ENCODE peak calls at places on chromosomes 7 and 10, in six cellular contexts. One of them, this sample, is unnamed.

GRCh38 chr10:29023678-29024077 is 265.2 kb upstream of the LYZL1 start:
- DNase-seq in HT-29: no peak
- DNase-seq in NCI-H1436: no peak
- DNase-seq in amniotic stem cell: no peak
- DNase-seq in NCI-H510A: no peak
- DNase-seq in endothelial cell: no peak
- DNase-seq in this sample: no peak

GRCh38 chr7:76343294-76343930 is 15.4 kb downstream of the YWHAG start:
- DNase-seq in NCI-H1436: no peak
- DNase-seq in HT-29: no peak
- DNase-seq in amniotic stem cell: no peak
- DNase-seq in NCI-H510A: no peak
- DNase-seq in endothelial cell: no peak
- DNase-seq in this sample: no peak

GRCh38 chr10:113844091-113844490 is 9.8 kb downstream of the DCLRE1A start:
- DNase-seq in NCI-H1436: no peak
- DNase-seq in NCI-H510A: peak; percentile 48
- DNase-seq in endothelial cell: no peak
- DNase-seq in HT-29: peak; percentile 7
- DNase-seq in amniotic stem cell: no peak
- DNase-seq in this sample: no peak

GRCh38 chr10:78925800-78926319 is 142.9 kb upstream of the ZMIZ1 start:
- DNase-seq in NCI-H1436: no peak
- DNase-seq in NCI-H510A: no peak
- DNase-seq in amniotic stem cell: peak; percentile 75
- DNase-seq in endothelial cell: no peak
- DNase-seq in HT-29: peak; percentile 45
- DNase-seq in this sample: no peak

GRCh38 chr7:23000597-23001360 is 13.2 kb downstream of the HYCC1 start:
- DNase-seq in NCI-H510A: no peak
- DNase-seq in HT-29: no peak
- DNase-seq in NCI-H1436: no peak
- DNase-seq in endothelial cell: no peak
- DNase-seq in amniotic stem cell: no peak
- DNase-seq in this sample: no peak

GRCh38 chr10:109957092-109957797 is 33.9 kb upstream of the XPNPEP1 start:
- DNase-seq in NCI-H510A: no peak
- DNase-seq in endothelial cell: no peak
- DNase-seq in HT-29: no peak
- DNase-seq in NCI-H1436: no peak
- DNase-seq in amniotic stem cell: no peak
- DNase-seq in this sample: no peak

GRCh38 chr10:28139138-28139537 is 140.3 kb upstream of the ODAD2 start:
- DNase-seq in NCI-H1436: no peak
- DNase-seq in HT-29: no peak
- DNase-seq in amniotic stem cell: no peak
- DNase-seq in endothelial cell: no peak
- DNase-seq in NCI-H510A: no peak
- DNase-seq in this sample: no peak

GRCh38 chr7:111138196-111138569 is 47.3 kb downstream of the LRRN3 start:
- DNase-seq in NCI-H510A: no peak
- DNase-seq in endothelial cell: no peak
- DNase-seq in HT-29: peak; percentile 7
- DNase-seq in NCI-H1436: no peak
- DNase-seq in amniotic stem cell: no peak
- DNase-seq in this sample: no peak

GRCh38 chr10:71021402-71021801 is 133.0 kb upstream of the PCBD1 start:
- DNase-seq in NCI-H510A: no peak
- DNase-seq in HT-29: no peak
- DNase-seq in NCI-H1436: no peak
- DNase-seq in endothelial cell: no peak
- DNase-seq in amniotic stem cell: no peak
- DNase-seq in this sample: no peak

GRCh38 chr10:32207544-32207943 is 139.4 kb downstream of the EPC1 start:
- DNase-seq in amniotic stem cell: no peak
- DNase-seq in NCI-H510A: peak; percentile 0
- DNase-seq in NCI-H1436: peak; percentile 22
- DNase-seq in endothelial cell: peak; percentile 56
- DNase-seq in HT-29: peak; percentile 76
- DNase-seq in this sample: no peak

GRCh38 chr7:100017300-100017699 is 1.9 kb downstream of the ZKSCAN1 start:
- DNase-seq in HT-29: no peak
- DNase-seq in NCI-H1436: no peak
- DNase-seq in amniotic stem cell: no peak
- DNase-seq in NCI-H510A: no peak
- DNase-seq in endothelial cell: no peak
- DNase-seq in this sample: no peak

GRCh38 chr7:144812379-144813283 is 23.2 kb downstream of the TPK1 start:
- DNase-seq in NCI-H1436: no peak
- DNase-seq in endothelial cell: no peak
- DNase-seq in NCI-H510A: no peak
- DNase-seq in amniotic stem cell: no peak
- DNase-seq in HT-29: no peak
- DNase-seq in this sample: no peak

GRCh38 chr7:67890316-67890715 is 893.7 kb downstream of the TYW1 start:
- DNase-seq in endothelial cell: no peak
- DNase-seq in HT-29: no peak
- DNase-seq in NCI-H1436: no peak
- DNase-seq in amniotic stem cell: no peak
- DNase-seq in NCI-H510A: no peak
- DNase-seq in this sample: no peak

GRCh38 chr10:80276335-80276734 is 13.1 kb downstream of the MAT1A start:
- DNase-seq in endothelial cell: no peak
- DNase-seq in NCI-H510A: no peak
- DNase-seq in NCI-H1436: no peak
- DNase-seq in amniotic stem cell: no peak
- DNase-seq in HT-29: no peak
- DNase-seq in this sample: peak; percentile 25

GRCh38 chr10:4835494-4835918 is 9.5 kb downstream of the AKR1E2 start:
- DNase-seq in NCI-H1436: no peak
- DNase-seq in endothelial cell: no peak
- DNase-seq in HT-29: no peak
- DNase-seq in amniotic stem cell: no peak
- DNase-seq in NCI-H510A: no peak
- DNase-seq in this sample: no peak

GRCh38 chr7:17680943-17681351 is 259.3 kb downstream of the SNX13 start:
- DNase-seq in NCI-H510A: no peak
- DNase-seq in NCI-H1436: peak; percentile 19
- DNase-seq in amniotic stem cell: peak; percentile 53
- DNase-seq in endothelial cell: no peak
- DNase-seq in HT-29: peak; percentile 49
- DNase-seq in this sample: no peak

GRCh38 chr7:16512097-16512496 is 14.5 kb upstream of the LRRC72 start:
- DNase-seq in NCI-H1436: no peak
- DNase-seq in amniotic stem cell: no peak
- DNase-seq in NCI-H510A: no peak
- DNase-seq in HT-29: no peak
- DNase-seq in endothelial cell: no peak
- DNase-seq in this sample: no peak